ENCODE peak calls at places on chromosomes 6 and 20, in five cellular contexts. H is RWPE1; D is NCI-H1092 treated with DMSO at 0.1 percent for 48 hours; K is activated CD4-positive, alpha-beta T cell treated with anti-CD3 and anti-CD28 coated beads for 1 hour; N is stimulated activated CD8-positive, alpha-beta memory T cell treated with anti-CD3 and anti-CD28 coated beads, Interleukin-4, amount 100 ng/mL, for 24 hours. V is an unnamed sample.

GRCh38 chr6:143514996-143515760 is 3.7 kb upstream of the FUCA2 start:
- DNase-seq in N (no peak), H (no peak), D (peak; percentile 13), K (no peak), V (no peak)

GRCh38 chr6:79431469-79431868 is 105.8 kb downstream of the LCA5 start:
- DNase-seq in D (no peak), H (no peak), K (no peak), N (no peak), V (no peak)

GRCh38 chr20:53778736-53779135 is 185.1 kb upstream of the ZNF217 start:
- DNase-seq in H (no peak), N (no peak), K (no peak), D (no peak), V (no peak)

GRCh38 chr20:23304616-23305015 is 46.0 kb upstream of the NXT1 start:
- DNase-seq in D (no peak), K (no peak), H (no peak), N (no peak), V (no peak)

GRCh38 chr6:20332441-20333006 is 69.2 kb upstream of the E2F3 start:
- DNase-seq in K (no peak), N (no peak), D (no peak), H (no peak), V (no peak)

GRCh38 chr6:95352064-95352463 is 225.3 kb upstream of the MANEA start:
- DNase-seq in D (no peak), N (no peak), K (no peak), H (no peak), V (no peak)

GRCh38 chr6:73203098-73203497 is 22.2 kb downstream of the KHDC1L start:
- DNase-seq in K (no peak), N (no peak), D (no peak), H (no peak), V (no peak)

GRCh38 chr6:123913858-123914257 is 110.2 kb downstream of the NKAIN2 start:
- DNase-seq in D (no peak), K (no peak), N (no peak), H (no peak), V (no peak)

GRCh38 chr20:59145926-59146800 is 17.5 kb upstream of the ZNF831 start:
- DNase-seq in D (no peak), N (peak; percentile 68), H (no peak), K (peak; percentile 48), V (no peak)

GRCh38 chr20:38730989-38731737 is 6.9 kb downstream of the SLC32A1 start:
- DNase-seq in K (peak; percentile 63), N (peak; percentile 73), H (peak; percentile 87), D (peak; percentile 63), V (peak; percentile 9)

GRCh38 chr6:38068854-38069253 is 249.3 kb downstream of the ZFAND3 start:
- DNase-seq in H (no peak), K (no peak), D (no peak), N (no peak), V (no peak)

GRCh38 chr6:37177083-37177949 is 7.4 kb downstream of the PIM1 start:
- DNase-seq in N (no peak), K (no peak), D (no peak), H (no peak), V (no peak)

GRCh38 chr20:37007898-37008649 is 56.6 kb upstream of the SAMHD1 start:
- DNase-seq in K (no peak), D (no peak), H (peak; percentile 26), N (no peak), V (no peak)

GRCh38 chr6:17120019-17120418 is 18.2 kb downstream of the STMND1 start:
- DNase-seq in H (no peak), N (no peak), D (no peak), K (no peak), V (no peak)

GRCh38 chr6:168365422-168366165 is 46.0 kb upstream of the DACT2 start:
- DNase-seq in K (no peak), N (no peak), D (no peak), H (no peak), V (no peak)